ENCODE peak calls at places on chromosome 18, in five cellular contexts. R is CD4-positive, CD25-positive, alpha-beta regulatory T cell; X is HS-5; K is amniotic stem cell; M is WERI-Rb-1. J is an unnamed sample.

GRCh38 chr18:36045241-36045999 is 21.9 kb downstream of the RPRD1A start:
- DNase-seq in K (no peak), M (no peak), X (no peak), R (no peak), J (no peak)

GRCh38 chr18:73007195-73007934 is 139.6 kb upstream of the NETO1 start:
- DNase-seq in R (no peak), K (no peak), M (no peak), X (no peak), J (no peak)

GRCh38 chr18:7735194-7735593 is 168.1 kb downstream of the PTPRM start:
- DNase-seq in M (no peak), X (no peak), R (no peak), K (no peak), J (no peak)

GRCh38 chr18:10953672-10954071 is 195.7 kb downstream of the PIEZO2 start:
- DNase-seq in K (no peak), M (no peak), X (no peak), R (no peak), J (no peak)

GRCh38 chr18:2612996-2613395 is 41.6 kb downstream of the NDC80 start:
- DNase-seq in X (no peak), R (no peak), M (no peak), K (no peak), J (no peak)

GRCh38 chr18:14978962-14979535 is 231.1 kb downstream of the ANKRD30B start:
- DNase-seq in M (peak), R (no peak), X (no peak), K (no peak), J (no peak)

GRCh38 chr18:49788327-49788908 is 24.9 kb downstream of the ACAA2 start:
- DNase-seq in M (no peak), R (no peak), K (no peak), X (no peak), J (no peak)

GRCh38 chr18:48939368-48940097 is 11.2 kb downstream of the SMAD7 start:
- DNase-seq in K (no peak), R (no peak), M (no peak), X (no peak), J (no peak)

GRCh38 chr18:12491611-12492435 is 84.1 kb downstream of the PRELID3A start:
- DNase-seq in M (peak), K (no peak), R (no peak), X (no peak), J (no peak)

GRCh38 chr18:37491526-37491925 is 74.1 kb downstream of the CELF4 start:
- DNase-seq in X (no peak), R (no peak), M (no peak), K (no peak), J (no peak)

GRCh38 chr18:27869735-27870134 is 307.2 kb downstream of the CDH2 start:
- DNase-seq in K (no peak), R (no peak), X (no peak), M (no peak), J (no peak)

J was measured in retinal pigment epithelial cell.